ENCODE peak calls at places on chromosomes 4 and X, in nine cellular contexts. S is stromal cell of bone marrow, Q is caudate nucleus, L is WTC11, Y is kidney epithelial cell, H is T-helper 9 cell, E is suprapubic skin, U is upper lobe of left lung, D is HT1080. K is an unnamed sample.

GRCh38 chrX:103233263-103233662 is 18.4 kb downstream of the BEX4 start:
- DNase-seq in S (no peak), Q (no peak), L (no peak), Y (no peak), H (no peak), E (no peak), U (no peak), D (no peak), K (no peak)

GRCh38 chr4:145436793-145437192 is 44.9 kb upstream of the SMAD1 start:
- DNase-seq in S (no peak), Q (no peak), L (no peak), Y (no peak), H (no peak), E (no peak), U (no peak), D (no peak), K (no peak)

GRCh38 chr4:42348247-42348646 is 49.0 kb upstream of the SHISA3 start:
- DNase-seq in S (peak; percentile 1), Q (no peak), L (no peak), Y (no peak), H (no peak), E (no peak), U (no peak), D (no peak), K (no peak)

GRCh38 chrX:3638280-3638873 is 75.1 kb downstream of the PRKX start:
- DNase-seq in S (peak; percentile 24), Q (no peak), L (peak; percentile 38), Y (no peak), H (peak; percentile 21), E (no peak), U (no peak), D (no peak), K (no peak)

GRCh38 chrX:153643431-153644351 is 3.3 kb upstream of the DUSP9 start:
- DNase-seq in S (no peak), Q (no peak), L (no peak), Y (no peak), H (no peak), E (no peak), U (no peak), D (no peak), K (peak; percentile 28)

GRCh38 chrX:33434256-33435092 is 223.1 kb upstream of the DMD start:
- DNase-seq in S (peak; percentile 9), Q (peak; percentile 28), L (peak; percentile 63), Y (no peak), H (peak; percentile 34), E (no peak), U (no peak), D (peak; percentile 44), K (peak; percentile 87)

GRCh38 chr4:109295081-109295480 is 7.4 kb downstream of the COL25A1 start:
- DNase-seq in S (no peak), Q (no peak), L (no peak), Y (no peak), H (no peak), E (no peak), U (no peak), D (no peak), K (no peak)

GRCh38 chr4:147340111-147340510 is 140.8 kb upstream of the EDNRA start:
- DNase-seq in S (no peak), Q (no peak), L (no peak), Y (peak; percentile 48), H (no peak), E (no peak), U (no peak), D (peak; percentile 89), K (no peak)

GRCh38 chr4:145784036-145784435 is 104.1 kb downstream of the C4orf51 start:
- DNase-seq in S (no peak), Q (no peak), L (no peak), Y (no peak), H (no peak), E (no peak), U (no peak), D (no peak), K (no peak)

GRCh38 chrX:21721175-21721574 is 36.7 kb downstream of the SMPX start:
- DNase-seq in S (no peak), Q (no peak), L (no peak), Y (no peak), H (no peak), E (no peak), U (no peak), D (no peak), K (no peak)

GRCh38 chr4:101114936-101115372 is 232.4 kb downstream of the PPP3CA start:
- DNase-seq in S (peak; percentile 47), Q (no peak), L (no peak), Y (peak; percentile 23), H (no peak), E (no peak), U (no peak), D (peak; percentile 97), K (peak; percentile 30)

GRCh38 chr4:3201718-3202702 is 46.9 kb upstream of the MSANTD1 start:
- DNase-seq in S (no peak), Q (no peak), L (no peak), Y (peak; percentile 5), H (peak; percentile 55), E (peak; percentile 60), U (no peak), D (peak; percentile 47), K (no peak)

GRCh38 chr4:53963786-53964185 is 100.6 kb downstream of the CHIC2 start:
- DNase-seq in S (no peak), Q (no peak), L (no peak), Y (no peak), H (no peak), E (no peak), U (no peak), D (no peak), K (no peak)

GRCh38 chr4:10115271-10115656 is 1.3 kb downstream of the WDR1 start:
- DNase-seq in S (no peak), Q (no peak), L (no peak), Y (no peak), H (no peak), E (no peak), U (no peak), D (peak; percentile 41), K (no peak)

GRCh38 chr4:183876268-183876934 is 28.7 kb upstream of the STOX2 start:
- DNase-seq in S (peak; percentile 56), Q (no peak), L (no peak), Y (peak; percentile 45), H (no peak), E (no peak), U (peak; percentile 68), D (peak; percentile 72), K (no peak)

GRCh38 chrX:26262121-26262523 is 46.2 kb downstream of the MAGEB5 start:
- DNase-seq in S (no peak), Q (no peak), L (no peak), Y (peak; percentile 68), H (no peak), E (no peak), U (no peak), D (peak; percentile 94), K (no peak)

GRCh38 chrX:19599253-19599652 is 83.9 kb upstream of the MAP3K15 start:
- DNase-seq in S (no peak), Q (no peak), L (no peak), Y (no peak), H (no peak), E (no peak), U (no peak), D (no peak), K (no peak)

GRCh38 chr4:3491681-3492405 is 28.7 kb downstream of the DOK7 start:
- DNase-seq in S (peak; percentile 23), Q (no peak), L (no peak), Y (peak; percentile 21), H (no peak), E (no peak), U (peak; percentile 59), D (peak; percentile 43), K (no peak)

GRCh38 chrX:17039826-17040225 is 93.4 kb downstream of the REPS2 start:
- DNase-seq in S (no peak), Q (no peak), L (no peak), Y (no peak), H (no peak), E (no peak), U (no peak), D (no peak), K (no peak)

GRCh38 chrX:150762258-150762867 is 69.2 kb downstream of the MTMR1 start:
- DNase-seq in S (no peak), Q (no peak), L (no peak), Y (no peak), H (no peak), E (no peak), U (no peak), D (no peak), K (no peak)

GRCh38 chrX:125998432-125998831 is 167.7 kb downstream of the DCAF12L2 start:
- DNase-seq in S (no peak), Q (no peak), L (no peak), Y (no peak), H (no peak), E (no peak), U (no peak), D (peak; percentile 7), K (no peak)

GRCh38 chr4:100008048-100008447 is 58.0 kb upstream of the H2AZ1 start:
- DNase-seq in S (peak; percentile 32), Q (no peak), L (no peak), Y (no peak), H (no peak), E (no peak), U (no peak), D (no peak), K (no peak)

GRCh38 chr4:76197971-76198410 is 15.6 kb downstream of the SCARB2 start:
- DNase-seq in S (no peak), Q (peak; percentile 46), L (no peak), Y (no peak), H (no peak), E (no peak), U (peak; percentile 28), D (no peak), K (no peak)

GRCh38 chr4:189420488-189420887 is 520.2 kb upstream of the FRG1 start:
- DNase-seq in S (no peak), Q (no peak), L (no peak), Y (no peak), H (no peak), E (no peak), U (peak; percentile 16), D (no peak), K (no peak)

GRCh38 chrX:20530319-20530979 is 263.7 kb upstream of the RPS6KA3 start:
- DNase-seq in S (peak; percentile 66), Q (peak; percentile 10), L (peak; percentile 55), Y (no peak), H (peak; percentile 44), E (no peak), U (no peak), D (peak; percentile 34), K (peak; percentile 48)

GRCh38 chr4:185244763-185245162 is 35.4 kb downstream of the SNX25 start:
- DNase-seq in S (no peak), Q (no peak), L (no peak), Y (no peak), H (no peak), E (no peak), U (no peak), D (no peak), K (no peak)